ENCODE peak calls at places on chromosomes 11 and 22, in four cellular contexts. One of them, this sample, is unnamed.
A peak's percentile ranks its signal among the peaks of the same experiment; 100 is the strongest.

GRCh38 chr11:57638811-57639320 is 10.8 kb downstream of the YPEL4 start:
- DNase-seq in OCI-LY7: no peak
- DNase-seq in dorsolateral prefrontal cortex: no peak
- DNase-seq in B cell: peak; percentile 61
- DNase-seq in this sample: peak; percentile 35

GRCh38 chr11:111702623-111703022 is 63.6 kb downstream of the PPP2R1B start:
- DNase-seq in B cell: no peak
- DNase-seq in OCI-LY7: no peak
- DNase-seq in dorsolateral prefrontal cortex: no peak
- DNase-seq in this sample: no peak

GRCh38 chr11:16606784-16607674 is 131.4 kb upstream of the C11orf58 start:
- DNase-seq in B cell: peak; percentile 25
- DNase-seq in OCI-LY7: no peak
- DNase-seq in dorsolateral prefrontal cortex: no peak
- DNase-seq in this sample: no peak

GRCh38 chr11:22392561-22392960 is 54.4 kb downstream of the SLC17A6 start:
- DNase-seq in OCI-LY7: no peak
- DNase-seq in dorsolateral prefrontal cortex: no peak
- DNase-seq in B cell: no peak
- DNase-seq in this sample: no peak

GRCh38 chr22:19959043-19959586 is 17.5 kb upstream of the TXNRD2 start:
- DNase-seq in OCI-LY7: no peak
- DNase-seq in B cell: peak; percentile 14
- DNase-seq in dorsolateral prefrontal cortex: no peak
- DNase-seq in this sample: no peak

GRCh38 chr11:68569357-68569756 is 108.8 kb downstream of the PPP6R3 start:
- DNase-seq in B cell: no peak
- DNase-seq in OCI-LY7: no peak
- DNase-seq in dorsolateral prefrontal cortex: no peak
- DNase-seq in this sample: no peak

GRCh38 chr11:119065369-119065768 is 2.2 kb upstream of the VPS11 start:
- DNase-seq in B cell: no peak
- DNase-seq in dorsolateral prefrontal cortex: no peak
- DNase-seq in OCI-LY7: peak; percentile 61
- DNase-seq in this sample: peak; percentile 69

GRCh38 chr11:104352036-104352435 is 188.1 kb upstream of the PDGFD start:
- DNase-seq in B cell: no peak
- DNase-seq in dorsolateral prefrontal cortex: no peak
- DNase-seq in OCI-LY7: no peak
- DNase-seq in this sample: no peak

DNA sequence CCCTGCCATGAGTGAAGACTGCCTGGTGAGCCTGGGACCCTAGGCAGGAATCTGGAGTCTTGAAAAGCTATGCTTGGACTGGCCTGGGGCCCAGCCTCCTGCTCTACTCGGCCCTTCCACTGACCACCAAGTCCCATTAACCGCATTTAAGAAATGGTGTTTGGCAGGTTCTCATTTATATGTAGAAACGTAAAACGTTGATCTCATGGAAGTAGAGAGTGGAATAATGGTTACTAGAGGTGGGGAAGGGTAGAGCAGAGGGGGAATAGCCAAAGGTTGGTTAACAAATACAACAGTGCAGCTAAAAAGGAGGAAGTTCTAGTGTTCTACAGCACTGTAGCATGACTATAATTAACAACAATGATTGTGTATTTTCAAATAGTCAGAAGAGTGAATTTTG is 72.9 kb upstream of the EED start:
- DNase-seq in OCI-LY7: no peak
- DNase-seq in dorsolateral prefrontal cortex: no peak
- DNase-seq in B cell: no peak
- DNase-seq in this sample: no peak
- TF ChIP-seq CTCF in OCI-LY7: no peak
- TF ChIP-seq CTCF in dorsolateral prefrontal cortex: no peak
- TF ChIP-seq CTCF in B cell: no peak
- TF ChIP-seq CTCF in this sample: no peak

GRCh38 chr11:1226981-1227550 is 4.2 kb downstream of the MUC5B start:
- DNase-seq in B cell: peak; percentile 50
- DNase-seq in dorsolateral prefrontal cortex: no peak
- DNase-seq in OCI-LY7: no peak
- DNase-seq in this sample: no peak
- TF ChIP-seq CTCF in B cell: no peak
- TF ChIP-seq CTCF in dorsolateral prefrontal cortex: no peak
- TF ChIP-seq CTCF in OCI-LY7: no peak
- TF ChIP-seq CTCF in this sample: no peak

GRCh38 chr11:69943066-69943465 is 123.8 kb upstream of the FGF3 start:
- DNase-seq in dorsolateral prefrontal cortex: no peak
- DNase-seq in B cell: no peak
- DNase-seq in OCI-LY7: no peak
- DNase-seq in this sample: no peak
- TF ChIP-seq CTCF in dorsolateral prefrontal cortex: no peak
- TF ChIP-seq CTCF in B cell: no peak
- TF ChIP-seq CTCF in OCI-LY7: no peak
- TF ChIP-seq CTCF in this sample: no peak

DNA sequence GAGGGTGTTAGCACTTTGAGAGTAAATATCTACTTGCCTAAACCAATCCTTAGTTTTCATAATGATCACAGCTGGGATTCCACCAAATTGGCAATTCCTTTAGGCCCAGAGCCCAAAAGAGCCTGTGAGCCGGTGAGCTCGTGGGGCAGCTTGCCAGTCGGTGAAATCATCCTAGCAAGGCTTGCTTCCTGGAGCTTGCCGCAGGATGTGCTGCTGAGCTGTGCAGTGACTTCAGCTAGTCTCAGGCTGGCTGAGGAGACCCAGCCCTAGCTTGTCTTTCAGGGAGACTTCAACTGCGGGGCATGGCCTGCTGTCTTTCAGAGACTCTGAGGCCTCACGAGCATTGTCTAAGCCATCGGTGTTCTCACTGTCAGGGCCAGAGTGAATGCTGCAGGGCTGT is 73.6 kb upstream of the SUSD2 start:
- DNase-seq in B cell: no peak
- DNase-seq in dorsolateral prefrontal cortex: peak; percentile 84
- DNase-seq in OCI-LY7: no peak
- DNase-seq in this sample: no peak
- TF ChIP-seq CTCF in B cell: no peak
- TF ChIP-seq CTCF in dorsolateral prefrontal cortex: peak; percentile 14
- TF ChIP-seq CTCF in OCI-LY7: no peak
- TF ChIP-seq CTCF in this sample: no peak